ENCODE peak calls at places on chromosome 19, in seven cellular contexts. One of them, this sample, is unnamed.

GRCh38 chr19:55605637-55606470 is at the start of gene ZNF865:
- DNase-seq in CD4-positive, alpha-beta memory T cell: peak
- DNase-seq in effector memory CD4-positive, alpha-beta T cell: peak
- DNase-seq in right atrium auricular region: peak
- DNase-seq in CD8-positive, alpha-beta memory T cell: peak
- DNase-seq in HFF-Myc: peak
- DNase-seq in CD8-positive, alpha-beta T cell: peak
- DNase-seq in this sample: peak

GRCh38 chr19:42540071-42540553 is 11.8 kb upstream of the CEACAM1 start:
- DNase-seq in CD4-positive, alpha-beta memory T cell: no peak
- DNase-seq in effector memory CD4-positive, alpha-beta T cell: no peak
- DNase-seq in right atrium auricular region: no peak
- DNase-seq in CD8-positive, alpha-beta memory T cell: no peak
- DNase-seq in HFF-Myc: no peak
- DNase-seq in CD8-positive, alpha-beta T cell: no peak
- DNase-seq in this sample: no peak

GRCh38 chr19:48102870-48103751 is 7.5 kb downstream of the PLA2G4C start:
- DNase-seq in CD4-positive, alpha-beta memory T cell: peak
- DNase-seq in effector memory CD4-positive, alpha-beta T cell: no peak
- DNase-seq in right atrium auricular region: no peak
- DNase-seq in CD8-positive, alpha-beta memory T cell: peak
- DNase-seq in HFF-Myc: no peak
- DNase-seq in CD8-positive, alpha-beta T cell: no peak
- DNase-seq in this sample: no peak

GRCh38 chr19:32691952-32692726 is 518 bp downstream of the NUDT19 start:
- DNase-seq in CD4-positive, alpha-beta memory T cell: peak
- DNase-seq in effector memory CD4-positive, alpha-beta T cell: peak
- DNase-seq in right atrium auricular region: no peak
- DNase-seq in CD8-positive, alpha-beta memory T cell: peak
- DNase-seq in HFF-Myc: no peak
- DNase-seq in CD8-positive, alpha-beta T cell: peak
- DNase-seq in this sample: no peak

GRCh38 chr19:38210458-38210987 is 13.5 kb downstream of the DPF1 start:
- DNase-seq in CD4-positive, alpha-beta memory T cell: no peak
- DNase-seq in effector memory CD4-positive, alpha-beta T cell: no peak
- DNase-seq in right atrium auricular region: no peak
- DNase-seq in CD8-positive, alpha-beta memory T cell: no peak
- DNase-seq in HFF-Myc: no peak
- DNase-seq in CD8-positive, alpha-beta T cell: no peak
- DNase-seq in this sample: no peak

GRCh38 chr19:50361290-50362029 is 4.0 kb downstream of the NAPSA start:
- DNase-seq in CD4-positive, alpha-beta memory T cell: no peak
- DNase-seq in effector memory CD4-positive, alpha-beta T cell: no peak
- DNase-seq in right atrium auricular region: no peak
- DNase-seq in CD8-positive, alpha-beta memory T cell: no peak
- DNase-seq in HFF-Myc: no peak
- DNase-seq in CD8-positive, alpha-beta T cell: no peak
- DNase-seq in this sample: no peak

GRCh38 chr19:49415810-49416200 is 7.4 kb downstream of the PTH2 start:
- DNase-seq in CD4-positive, alpha-beta memory T cell: no peak
- DNase-seq in effector memory CD4-positive, alpha-beta T cell: no peak
- DNase-seq in right atrium auricular region: no peak
- DNase-seq in CD8-positive, alpha-beta memory T cell: no peak
- DNase-seq in HFF-Myc: no peak
- DNase-seq in CD8-positive, alpha-beta T cell: no peak
- DNase-seq in this sample: no peak

GRCh38 chr19:4456843-4457653 is 546 bp downstream of the UBXN6 start:
- DNase-seq in CD4-positive, alpha-beta memory T cell: no peak
- DNase-seq in effector memory CD4-positive, alpha-beta T cell: peak
- DNase-seq in right atrium auricular region: no peak
- DNase-seq in CD8-positive, alpha-beta memory T cell: peak
- DNase-seq in HFF-Myc: no peak
- DNase-seq in CD8-positive, alpha-beta T cell: peak
- DNase-seq in this sample: no peak

GRCh38 chr19:5567360-5567970 is at the start of gene TINCR:
- DNase-seq in CD4-positive, alpha-beta memory T cell: no peak
- DNase-seq in effector memory CD4-positive, alpha-beta T cell: no peak
- DNase-seq in right atrium auricular region: no peak
- DNase-seq in CD8-positive, alpha-beta memory T cell: no peak
- DNase-seq in HFF-Myc: no peak
- DNase-seq in CD8-positive, alpha-beta T cell: no peak
- DNase-seq in this sample: no peak

GRCh38 chr19:55386515-55386947 is 799 bp downstream of the RPL28 start:
- DNase-seq in CD4-positive, alpha-beta memory T cell: no peak
- DNase-seq in effector memory CD4-positive, alpha-beta T cell: peak
- DNase-seq in right atrium auricular region: no peak
- DNase-seq in CD8-positive, alpha-beta memory T cell: no peak
- DNase-seq in HFF-Myc: no peak
- DNase-seq in CD8-positive, alpha-beta T cell: no peak
- DNase-seq in this sample: no peak

GRCh38 chr19:7595466-7596133 is at the start of gene CAMSAP3:
- DNase-seq in CD4-positive, alpha-beta memory T cell: peak
- DNase-seq in effector memory CD4-positive, alpha-beta T cell: no peak
- DNase-seq in right atrium auricular region: no peak
- DNase-seq in CD8-positive, alpha-beta memory T cell: no peak
- DNase-seq in HFF-Myc: peak
- DNase-seq in CD8-positive, alpha-beta T cell: peak
- DNase-seq in this sample: peak

GRCh38 chr19:15587663-15588062 is 27.4 kb upstream of the CYP4F8 start:
- DNase-seq in CD4-positive, alpha-beta memory T cell: no peak
- DNase-seq in effector memory CD4-positive, alpha-beta T cell: no peak
- DNase-seq in right atrium auricular region: peak
- DNase-seq in CD8-positive, alpha-beta memory T cell: no peak
- DNase-seq in HFF-Myc: no peak
- DNase-seq in CD8-positive, alpha-beta T cell: no peak
- DNase-seq in this sample: no peak

GRCh38 chr19:28586501-28586900 is 626.5 kb downstream of the UQCRFS1 start:
- DNase-seq in CD4-positive, alpha-beta memory T cell: no peak
- DNase-seq in effector memory CD4-positive, alpha-beta T cell: no peak
- DNase-seq in right atrium auricular region: no peak
- DNase-seq in CD8-positive, alpha-beta memory T cell: no peak
- DNase-seq in HFF-Myc: no peak
- DNase-seq in CD8-positive, alpha-beta T cell: no peak
- DNase-seq in this sample: no peak

GRCh38 chr19:55289117-55289796 is 5.5 kb downstream of the BRSK1 start:
- DNase-seq in CD4-positive, alpha-beta memory T cell: no peak
- DNase-seq in effector memory CD4-positive, alpha-beta T cell: no peak
- DNase-seq in right atrium auricular region: no peak
- DNase-seq in CD8-positive, alpha-beta memory T cell: no peak
- DNase-seq in HFF-Myc: peak
- DNase-seq in CD8-positive, alpha-beta T cell: no peak
- DNase-seq in this sample: no peak

GRCh38 chr19:18049390-18049789 is 37.3 kb downstream of the IL12RB1 start:
- DNase-seq in CD4-positive, alpha-beta memory T cell: no peak
- DNase-seq in effector memory CD4-positive, alpha-beta T cell: no peak
- DNase-seq in right atrium auricular region: peak
- DNase-seq in CD8-positive, alpha-beta memory T cell: no peak
- DNase-seq in HFF-Myc: no peak
- DNase-seq in CD8-positive, alpha-beta T cell: no peak
- DNase-seq in this sample: no peak

GRCh38 chr19:36547001-36547732 is 19.1 kb upstream of the ZNF260 start:
- DNase-seq in CD4-positive, alpha-beta memory T cell: no peak
- DNase-seq in effector memory CD4-positive, alpha-beta T cell: no peak
- DNase-seq in right atrium auricular region: no peak
- DNase-seq in CD8-positive, alpha-beta memory T cell: no peak
- DNase-seq in HFF-Myc: no peak
- DNase-seq in CD8-positive, alpha-beta T cell: no peak
- DNase-seq in this sample: no peak

GRCh38 chr19:40251991-40252390 is 25.5 kb upstream of the CCNP start:
- DNase-seq in CD4-positive, alpha-beta memory T cell: no peak
- DNase-seq in effector memory CD4-positive, alpha-beta T cell: no peak
- DNase-seq in right atrium auricular region: no peak
- DNase-seq in CD8-positive, alpha-beta memory T cell: no peak
- DNase-seq in HFF-Myc: no peak
- DNase-seq in CD8-positive, alpha-beta T cell: no peak
- DNase-seq in this sample: no peak

GRCh38 chr19:28880735-28881401 is 332.1 kb downstream of the UQCRFS1 start:
- DNase-seq in CD4-positive, alpha-beta memory T cell: no peak
- DNase-seq in effector memory CD4-positive, alpha-beta T cell: no peak
- DNase-seq in right atrium auricular region: no peak
- DNase-seq in CD8-positive, alpha-beta memory T cell: no peak
- DNase-seq in HFF-Myc: no peak
- DNase-seq in CD8-positive, alpha-beta T cell: no peak
- DNase-seq in this sample: no peak

GRCh38 chr19:10006335-10006708 is 4.0 kb downstream of the COL5A3 start:
- DNase-seq in CD4-positive, alpha-beta memory T cell: peak
- DNase-seq in effector memory CD4-positive, alpha-beta T cell: peak
- DNase-seq in right atrium auricular region: peak
- DNase-seq in CD8-positive, alpha-beta memory T cell: no peak
- DNase-seq in HFF-Myc: no peak
- DNase-seq in CD8-positive, alpha-beta T cell: no peak
- DNase-seq in this sample: no peak

GRCh38 chr19:34173145-34173956 is 1.0 kb downstream of the LSM14A start:
- DNase-seq in CD4-positive, alpha-beta memory T cell: peak
- DNase-seq in effector memory CD4-positive, alpha-beta T cell: no peak
- DNase-seq in right atrium auricular region: no peak
- DNase-seq in CD8-positive, alpha-beta memory T cell: no peak
- DNase-seq in HFF-Myc: no peak
- DNase-seq in CD8-positive, alpha-beta T cell: no peak
- DNase-seq in this sample: peak

GRCh38 chr19:45509692-45510015 is 2.4 kb downstream of the VASP start:
- DNase-seq in CD4-positive, alpha-beta memory T cell: no peak
- DNase-seq in effector memory CD4-positive, alpha-beta T cell: no peak
- DNase-seq in right atrium auricular region: no peak
- DNase-seq in CD8-positive, alpha-beta memory T cell: no peak
- DNase-seq in HFF-Myc: no peak
- DNase-seq in CD8-positive, alpha-beta T cell: no peak
- DNase-seq in this sample: no peak
- H3K4me3 ChIP-seq in CD4-positive, alpha-beta memory T cell: peak
- H3K4me3 ChIP-seq in effector memory CD4-positive, alpha-beta T cell: peak
- H3K4me3 ChIP-seq in right atrium auricular region: peak
- H3K4me3 ChIP-seq in CD8-positive, alpha-beta memory T cell: peak
- H3K4me3 ChIP-seq in HFF-Myc: peak
- H3K4me3 ChIP-seq in CD8-positive, alpha-beta T cell: peak
- H3K4me3 ChIP-seq in this sample: peak

GRCh38 chr19:43640424-43640757 is 741 bp upstream of the CADM4 start:
- DNase-seq in CD4-positive, alpha-beta memory T cell: no peak
- DNase-seq in effector memory CD4-positive, alpha-beta T cell: no peak
- DNase-seq in right atrium auricular region: no peak
- DNase-seq in CD8-positive, alpha-beta memory T cell: no peak
- DNase-seq in HFF-Myc: no peak
- DNase-seq in CD8-positive, alpha-beta T cell: no peak
- DNase-seq in this sample: no peak

GRCh38 chr19:43636121-43636683 is 3.4 kb downstream of the CADM4 start:
- DNase-seq in CD4-positive, alpha-beta memory T cell: no peak
- DNase-seq in effector memory CD4-positive, alpha-beta T cell: no peak
- DNase-seq in right atrium auricular region: no peak
- DNase-seq in CD8-positive, alpha-beta memory T cell: no peak
- DNase-seq in HFF-Myc: no peak
- DNase-seq in CD8-positive, alpha-beta T cell: no peak
- DNase-seq in this sample: no peak

GRCh38 chr19:43638991-43639494 is 607 bp downstream of the CADM4 start:
- DNase-seq in CD4-positive, alpha-beta memory T cell: no peak
- DNase-seq in effector memory CD4-positive, alpha-beta T cell: no peak
- DNase-seq in right atrium auricular region: no peak
- DNase-seq in CD8-positive, alpha-beta memory T cell: no peak
- DNase-seq in HFF-Myc: no peak
- DNase-seq in CD8-positive, alpha-beta T cell: no peak
- DNase-seq in this sample: no peak

GRCh38 chr19:43639507-43640423 is at the start of gene CADM4:
- DNase-seq in CD4-positive, alpha-beta memory T cell: peak
- DNase-seq in effector memory CD4-positive, alpha-beta T cell: peak
- DNase-seq in right atrium auricular region: no peak
- DNase-seq in CD8-positive, alpha-beta memory T cell: peak
- DNase-seq in HFF-Myc: no peak
- DNase-seq in CD8-positive, alpha-beta T cell: peak
- DNase-seq in this sample: no peak

DNA sequence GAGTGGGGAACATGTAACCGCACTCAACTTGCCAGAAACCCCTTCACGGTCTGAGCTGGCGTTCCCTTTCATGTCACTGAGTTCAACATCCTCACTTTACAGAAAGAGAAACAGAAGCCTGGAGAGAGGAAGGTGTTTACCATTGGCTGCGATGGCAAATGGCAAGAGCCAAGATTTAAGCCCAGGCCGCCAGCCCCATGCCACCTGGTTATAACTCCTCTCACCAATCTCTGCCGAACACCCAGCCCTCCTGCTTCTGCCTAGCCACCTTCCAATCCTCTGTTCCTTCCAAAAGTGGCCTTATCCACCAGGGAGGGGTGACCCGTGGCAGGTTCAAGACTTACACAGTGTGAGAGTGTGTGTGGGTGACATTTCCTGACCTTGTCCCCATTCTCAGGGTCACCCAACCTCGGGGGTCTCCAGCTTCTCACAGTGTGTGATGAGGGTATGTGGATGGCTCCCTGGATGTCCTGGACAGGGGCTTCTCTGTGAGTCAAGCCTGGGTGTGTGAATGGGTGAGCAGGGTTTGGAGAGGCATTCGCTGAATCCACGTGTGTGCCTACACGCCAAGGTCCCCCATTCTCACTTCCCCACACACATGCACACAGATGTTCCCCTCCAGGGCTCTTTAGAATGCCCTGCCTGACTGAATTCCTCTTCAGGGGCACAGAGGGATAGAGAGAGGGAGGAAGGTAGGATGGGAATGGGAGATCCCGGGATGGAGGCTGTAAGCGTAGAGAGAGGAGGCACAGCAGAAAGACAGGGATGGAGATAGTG is 1.2 kb downstream of the CADM4 start:
- DNase-seq in CD4-positive, alpha-beta memory T cell: no peak
- DNase-seq in effector memory CD4-positive, alpha-beta T cell: no peak
- DNase-seq in right atrium auricular region: no peak
- DNase-seq in CD8-positive, alpha-beta memory T cell: no peak
- DNase-seq in HFF-Myc: no peak
- DNase-seq in CD8-positive, alpha-beta T cell: no peak
- DNase-seq in this sample: no peak
- H3K4me3 ChIP-seq in CD4-positive, alpha-beta memory T cell: no peak
- H3K4me3 ChIP-seq in effector memory CD4-positive, alpha-beta T cell: no peak
- H3K4me3 ChIP-seq in right atrium auricular region: no peak
- H3K4me3 ChIP-seq in CD8-positive, alpha-beta memory T cell: no peak
- H3K4me3 ChIP-seq in HFF-Myc: no peak
- H3K4me3 ChIP-seq in CD8-positive, alpha-beta T cell: no peak
- H3K4me3 ChIP-seq in this sample: peak

GRCh38 chr19:46633130-46633529 is 2.9 kb downstream of the GNG8 start:
- DNase-seq in CD4-positive, alpha-beta memory T cell: no peak
- DNase-seq in effector memory CD4-positive, alpha-beta T cell: no peak
- DNase-seq in right atrium auricular region: no peak
- DNase-seq in CD8-positive, alpha-beta memory T cell: no peak
- DNase-seq in HFF-Myc: no peak
- DNase-seq in CD8-positive, alpha-beta T cell: no peak
- DNase-seq in this sample: no peak
- H3K4me3 ChIP-seq in CD4-positive, alpha-beta memory T cell: peak
- H3K4me3 ChIP-seq in effector memory CD4-positive, alpha-beta T cell: no peak
- H3K4me3 ChIP-seq in right atrium auricular region: no peak
- H3K4me3 ChIP-seq in CD8-positive, alpha-beta memory T cell: peak
- H3K4me3 ChIP-seq in HFF-Myc: no peak
- H3K4me3 ChIP-seq in CD8-positive, alpha-beta T cell: peak
- H3K4me3 ChIP-seq in this sample: no peak

DNA sequence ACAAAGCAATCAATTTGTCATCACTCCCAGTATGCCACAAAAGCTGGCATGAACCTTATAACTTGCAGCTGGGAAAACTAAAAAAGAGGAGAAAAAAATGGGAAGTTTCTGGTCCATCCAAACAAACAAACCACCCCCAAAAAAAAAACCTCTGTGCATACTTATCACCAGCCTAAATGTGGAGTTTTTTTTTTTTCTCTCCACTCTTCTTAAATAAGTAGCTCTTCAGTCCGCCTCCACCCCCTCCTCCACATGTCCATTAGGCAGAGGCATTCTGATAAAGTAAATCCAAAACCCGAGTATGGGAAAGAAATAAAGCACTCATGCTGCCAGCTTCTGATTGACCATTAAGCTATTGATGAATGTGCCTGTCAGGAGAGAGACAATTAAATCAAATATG is 2.6 kb downstream of the TSHZ3 start:
- DNase-seq in CD4-positive, alpha-beta memory T cell: no peak
- DNase-seq in effector memory CD4-positive, alpha-beta T cell: no peak
- DNase-seq in right atrium auricular region: no peak
- DNase-seq in CD8-positive, alpha-beta memory T cell: no peak
- DNase-seq in HFF-Myc: no peak
- DNase-seq in CD8-positive, alpha-beta T cell: no peak
- DNase-seq in this sample: no peak
- H3K4me3 ChIP-seq in CD4-positive, alpha-beta memory T cell: no peak
- H3K4me3 ChIP-seq in effector memory CD4-positive, alpha-beta T cell: no peak
- H3K4me3 ChIP-seq in right atrium auricular region: no peak
- H3K4me3 ChIP-seq in CD8-positive, alpha-beta memory T cell: no peak
- H3K4me3 ChIP-seq in HFF-Myc: no peak
- H3K4me3 ChIP-seq in CD8-positive, alpha-beta T cell: no peak
- H3K4me3 ChIP-seq in this sample: no peak